ENCODE peak calls at places on chromosomes 5 and 9, in nine cellular contexts. N is left lung; O is mammary epithelial cell; R is aorta; C is prostate gland; L is CD8-positive, alpha-beta memory T cell; G is tibial artery; P is endothelial cell of umbilical vein; S is heart right ventricle. F is an unnamed sample.
A peak's percentile ranks its signal among the peaks of the same experiment; 100 is the strongest.

GRCh38 chr9:4508907-4509589 is 18.8 kb downstream of the SLC1A1 start:
- DNase-seq in N (no peak), O (peak; percentile 88), R (no peak), C (no peak), L (no peak), G (no peak), P (no peak), S (no peak), F (no peak)

GRCh38 chr5:71651554-71651953 is 64.4 kb downstream of the MCCC2 start:
- DNase-seq in N (no peak), O (no peak), R (no peak), C (no peak), L (no peak), G (no peak), P (no peak), S (no peak), F (no peak)

GRCh38 chr5:59390074-59390659 is 503.4 kb downstream of the PDE4D start:
- DNase-seq in N (no peak), O (no peak), R (no peak), C (peak; percentile 29), L (no peak), G (no peak), P (peak; percentile 40), S (peak; percentile 23), F (peak; percentile 8)

GRCh38 chr5:134592141-134592746 is 40.4 kb downstream of the SAR1B start:
- DNase-seq in N (no peak), O (peak; percentile 86), R (no peak), C (no peak), L (no peak), G (no peak), P (peak; percentile 16), S (no peak), F (no peak)

GRCh38 chr9:89426389-89426961 is 71.4 kb downstream of the SEMA4D start:
- DNase-seq in N (no peak), O (no peak), R (no peak), C (no peak), L (no peak), G (no peak), P (no peak), S (no peak), F (no peak)

GRCh38 chr5:159961176-159961689 is 45.0 kb downstream of the ADRA1B start:
- DNase-seq in N (no peak), O (no peak), R (no peak), C (no peak), L (no peak), G (no peak), P (no peak), S (no peak), F (no peak)

GRCh38 chr9:136345281-136346156 is 18.0 kb downstream of the DNLZ start:
- DNase-seq in N (peak; percentile 88), O (peak; percentile 76), R (peak; percentile 90), C (no peak), L (no peak), G (peak; percentile 89), P (peak; percentile 35), S (peak; percentile 66), F (peak; percentile 85)

GRCh38 chr5:166338801-166339200 is 1952.6 kb upstream of the WWC1 start:
- DNase-seq in N (no peak), O (no peak), R (no peak), C (no peak), L (no peak), G (no peak), P (no peak), S (no peak), F (no peak)

GRCh38 chr5:64700765-64701164 is 10.5 kb downstream of the SHISAL2B start:
- DNase-seq in N (no peak), O (no peak), R (no peak), C (no peak), L (no peak), G (no peak), P (no peak), S (no peak), F (no peak)

GRCh38 chr5:141326088-141326854 is 4.0 kb upstream of the PCDHGA1 start:
- DNase-seq in N (no peak), O (peak; percentile 68), R (peak; percentile 83), C (no peak), L (peak; percentile 59), G (peak; percentile 82), P (peak; percentile 77), S (peak; percentile 75), F (peak; percentile 66)

GRCh38 chr9:87071473-87071872 is 124.2 kb upstream of the GAS1 start:
- DNase-seq in N (no peak), O (peak; percentile 97), R (no peak), C (no peak), L (no peak), G (no peak), P (no peak), S (no peak), F (no peak)

GRCh38 chr9:97910273-97910844 is 11.9 kb downstream of the TRMO start:
- DNase-seq in N (no peak), O (peak; percentile 61), R (no peak), C (no peak), L (no peak), G (no peak), P (no peak), S (no peak), F (no peak)

GRCh38 chr9:97906236-97906831 is 16.0 kb downstream of the TRMO start:
- DNase-seq in N (no peak), O (no peak), R (no peak), C (no peak), L (peak; percentile 32), G (no peak), P (peak; percentile 61), S (peak; percentile 37), F (no peak)

GRCh38 chr9:97907632-97908031 is 14.7 kb downstream of the TRMO start:
- DNase-seq in N (peak; percentile 75), O (no peak), R (no peak), C (no peak), L (no peak), G (no peak), P (no peak), S (no peak), F (no peak)

GRCh38 chr9:97907051-97907450 is 15.2 kb downstream of the TRMO start:
- DNase-seq in N (peak; percentile 75), O (no peak), R (no peak), C (no peak), L (no peak), G (no peak), P (no peak), S (no peak), F (no peak)

GRCh38 chr9:97908736-97909135 is 13.6 kb downstream of the TRMO start:
- DNase-seq in N (no peak), O (no peak), R (no peak), C (no peak), L (no peak), G (no peak), P (no peak), S (no peak), F (no peak)
- H3K27ac ChIP-seq in N (no peak overlapping the region), O (no peak overlapping the region), R (no peak overlapping the region), C (no peak overlapping the region), L (no peak overlapping the region), G (no peak overlapping the region), P (no peak overlapping the region), S (peak overlapping the region; percentile 9), F (no peak overlapping the region)

GRCh38 chr5:33892419-33893151 is 795 bp upstream of the ADAMTS12 start:
- DNase-seq in N (no peak), O (peak; percentile 21), R (peak; percentile 87), C (no peak), L (no peak), G (no peak), P (no peak), S (peak; percentile 30), F (no peak)
- H3K4me3 ChIP-seq in N (peak overlapping the region; percentile 32), O (peak overlapping the region; percentile 15), R (peak overlapping the region; percentile 59), C (peak overlapping the region; percentile 22), L (no peak overlapping the region), G (peak overlapping the region; percentile 67), P (peak overlapping the region; percentile 34), S (peak overlapping the region; percentile 25), F (peak overlapping the region; percentile 57)

DNA sequence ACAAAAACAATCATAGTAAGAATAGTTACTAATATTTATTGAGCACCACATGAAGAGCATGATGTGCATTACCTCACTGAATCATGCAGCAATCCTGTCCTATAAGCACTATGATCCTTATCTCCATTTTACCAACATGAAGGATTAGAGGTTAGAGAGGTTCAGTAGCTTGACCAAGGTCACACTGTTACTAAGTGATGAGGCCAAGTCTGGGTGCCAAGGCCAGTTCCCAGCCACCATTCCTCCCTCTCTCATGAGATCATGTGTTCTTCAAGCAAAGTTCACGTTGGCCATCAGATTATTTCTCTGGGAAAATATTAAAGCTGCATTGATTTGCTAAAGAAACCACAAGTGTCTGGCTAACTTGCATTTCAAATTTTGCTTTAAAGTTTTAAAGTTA is 31.0 kb downstream of the PDE8B start:
- DNase-seq in N (no peak), O (no peak), R (no peak), C (no peak), L (no peak), G (no peak), P (no peak), S (no peak), F (no peak)
- H3K27ac ChIP-seq in N (no peak overlapping the region), O (no peak overlapping the region), R (no peak overlapping the region), C (no peak overlapping the region), L (no peak overlapping the region), G (no peak overlapping the region), P (no peak overlapping the region), S (no peak overlapping the region), F (no peak overlapping the region)

GRCh38 chr5:74624931-74625505 is 15.5 kb downstream of the ENC1 start:
- DNase-seq in N (no peak), O (no peak), R (no peak), C (no peak), L (no peak), G (no peak), P (no peak), S (no peak), F (no peak)

GRCh38 chr5:74625742-74626241 is 14.7 kb downstream of the ENC1 start:
- DNase-seq in N (no peak), O (peak; percentile 79), R (no peak), C (no peak), L (no peak), G (no peak), P (peak; percentile 49), S (no peak), F (no peak)

GRCh38 chr5:74629326-74629725 is 11.2 kb downstream of the ENC1 start:
- DNase-seq in N (no peak), O (no peak), R (no peak), C (no peak), L (no peak), G (no peak), P (no peak), S (no peak), F (no peak)

GRCh38 chr5:74626386-74627222 is 13.9 kb downstream of the ENC1 start:
- DNase-seq in N (no peak), O (no peak), R (no peak), C (no peak), L (no peak), G (no peak), P (no peak), S (no peak), F (no peak)

DNA sequence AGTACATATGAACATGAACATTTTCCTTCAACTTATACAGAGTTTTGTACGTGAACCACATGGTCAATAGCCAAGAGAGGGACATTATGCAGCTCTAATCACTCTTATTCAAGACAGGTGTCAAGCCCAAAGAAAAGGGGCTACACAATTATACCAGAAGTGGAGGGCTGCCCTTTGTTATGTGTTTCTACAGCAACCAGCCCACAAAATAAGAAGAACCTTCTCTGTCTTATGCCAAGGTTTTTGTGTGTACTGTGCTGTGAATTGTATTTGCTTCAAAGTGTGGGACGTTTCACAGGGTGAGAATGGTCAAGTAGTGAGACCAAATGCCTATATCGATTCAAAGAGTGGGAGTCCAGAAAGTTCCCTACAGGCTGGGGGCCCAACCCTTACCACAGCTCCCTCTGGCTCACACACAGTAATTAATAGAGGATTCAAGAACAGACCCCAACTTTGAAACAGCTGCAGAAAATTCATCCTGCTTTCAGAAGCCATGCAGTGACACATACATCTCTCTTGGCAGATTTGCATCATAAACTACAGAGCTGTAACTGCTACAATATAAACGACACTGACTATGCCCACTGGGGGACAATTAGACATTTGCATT is 12.9 kb downstream of the ENC1 start:
- DNase-seq in N (no peak), O (no peak), R (no peak), C (no peak), L (no peak), G (no peak), P (no peak), S (no peak), F (no peak)
- H3K4me3 ChIP-seq in N (no peak overlapping the region), O (no peak overlapping the region), R (no peak overlapping the region), C (no peak overlapping the region), L (no peak overlapping the region), G (no peak overlapping the region), P (no peak overlapping the region), S (no peak overlapping the region), F (no peak overlapping the region)